ENCODE peak calls at places on chromosomes 4 and X, in four cellular contexts. One of them, this sample, is unnamed.

GRCh38 chr4:86300516-86300915 is 59.3 kb downstream of the MAPK10 start:
- DNase-seq in activated CD4-positive, alpha-beta T cell treated with anti-CD3 and anti-CD28 coated beads, Interleukin-2, amount 10 ng/mL, durations not matched to agents 24 days and 14 days: no peak
- DNase-seq in upper lobe of right lung: no peak
- DNase-seq in RCC 7860: no peak
- DNase-seq in this sample: no peak

GRCh38 chr4:72323227-72323626 is 245.8 kb downstream of the ADAMTS3 start:
- DNase-seq in upper lobe of right lung: no peak
- DNase-seq in activated CD4-positive, alpha-beta T cell treated with anti-CD3 and anti-CD28 coated beads, Interleukin-2, amount 10 ng/mL, durations not matched to agents 24 days and 14 days: no peak
- DNase-seq in RCC 7860: peak; percentile 18
- DNase-seq in this sample: no peak

GRCh38 chr4:24770111-24770584 is 25.2 kb upstream of the SOD3 start:
- DNase-seq in upper lobe of right lung: no peak
- DNase-seq in RCC 7860: peak; percentile 83
- DNase-seq in activated CD4-positive, alpha-beta T cell treated with anti-CD3 and anti-CD28 coated beads, Interleukin-2, amount 10 ng/mL, durations not matched to agents 24 days and 14 days: no peak
- DNase-seq in this sample: peak; percentile 36

GRCh38 chr4:157023941-157024340 is 52.0 kb upstream of the GLRB start:
- DNase-seq in upper lobe of right lung: no peak
- DNase-seq in activated CD4-positive, alpha-beta T cell treated with anti-CD3 and anti-CD28 coated beads, Interleukin-2, amount 10 ng/mL, durations not matched to agents 24 days and 14 days: no peak
- DNase-seq in RCC 7860: no peak
- DNase-seq in this sample: no peak

GRCh38 chr4:19961092-19961491 is 290.6 kb upstream of the SLIT2 start:
- DNase-seq in RCC 7860: peak; percentile 41
- DNase-seq in activated CD4-positive, alpha-beta T cell treated with anti-CD3 and anti-CD28 coated beads, Interleukin-2, amount 10 ng/mL, durations not matched to agents 24 days and 14 days: no peak
- DNase-seq in upper lobe of right lung: no peak
- DNase-seq in this sample: no peak

GRCh38 chrX:11267311-11267910 is 25.8 kb upstream of the AMELX start:
- DNase-seq in activated CD4-positive, alpha-beta T cell treated with anti-CD3 and anti-CD28 coated beads, Interleukin-2, amount 10 ng/mL, durations not matched to agents 24 days and 14 days: no peak
- DNase-seq in RCC 7860: peak; percentile 62
- DNase-seq in upper lobe of right lung: no peak
- DNase-seq in this sample: no peak

GRCh38 chr4:53929955-53930798 is 134.2 kb downstream of the CHIC2 start:
- DNase-seq in upper lobe of right lung: no peak
- DNase-seq in activated CD4-positive, alpha-beta T cell treated with anti-CD3 and anti-CD28 coated beads, Interleukin-2, amount 10 ng/mL, durations not matched to agents 24 days and 14 days: peak; percentile 83
- DNase-seq in RCC 7860: peak; percentile 82
- DNase-seq in this sample: peak; percentile 92

GRCh38 chr4:16199132-16199531 is 27.1 kb downstream of the TAPT1 start:
- DNase-seq in RCC 7860: peak; percentile 19
- DNase-seq in upper lobe of right lung: no peak
- DNase-seq in activated CD4-positive, alpha-beta T cell treated with anti-CD3 and anti-CD28 coated beads, Interleukin-2, amount 10 ng/mL, durations not matched to agents 24 days and 14 days: no peak
- DNase-seq in this sample: peak; percentile 41

GRCh38 chrX:48102874-48103374 is 27.5 kb upstream of the SPACA5B start:
- DNase-seq in RCC 7860: no peak
- DNase-seq in upper lobe of right lung: no peak
- DNase-seq in activated CD4-positive, alpha-beta T cell treated with anti-CD3 and anti-CD28 coated beads, Interleukin-2, amount 10 ng/mL, durations not matched to agents 24 days and 14 days: no peak
- DNase-seq in this sample: no peak

GRCh38 chrX:2967998-2968909 is 38.1 kb upstream of the ARSH start:
- DNase-seq in activated CD4-positive, alpha-beta T cell treated with anti-CD3 and anti-CD28 coated beads, Interleukin-2, amount 10 ng/mL, durations not matched to agents 24 days and 14 days: peak; percentile 57
- DNase-seq in RCC 7860: no peak
- DNase-seq in upper lobe of right lung: no peak
- DNase-seq in this sample: no peak

GRCh38 chr4:6087669-6088068 is 69.4 kb upstream of the C4orf50 start:
- DNase-seq in activated CD4-positive, alpha-beta T cell treated with anti-CD3 and anti-CD28 coated beads, Interleukin-2, amount 10 ng/mL, durations not matched to agents 24 days and 14 days: no peak
- DNase-seq in upper lobe of right lung: no peak
- DNase-seq in RCC 7860: no peak
- DNase-seq in this sample: peak; percentile 57